ENCODE peak calls at places on chromosome 22, in nine cellular contexts. G, C, H, S, R, K, M, E and B are unnamed samples.

GRCh38 chr22:19764050-19764593 is 3.5 kb downstream of the TBX1 start:
- DNase-seq in G (no peak), C (no peak), H (no peak), S (no peak), R (no peak), K (no peak), M (no peak), E (no peak), B (no peak)

GRCh38 chr22:44870021-44870420 is 117.6 kb downstream of the ARHGAP8 start:
- DNase-seq in G (peak; percentile 49), C (no peak), H (no peak), S (no peak), R (peak; percentile 7), K (no peak), M (no peak), E (peak; percentile 4), B (peak; percentile 48)

GRCh38 chr22:37924386-37925065 is 18.4 kb downstream of the MICALL1 start:
- DNase-seq in G (no peak), C (no peak), H (no peak), S (no peak), R (no peak), K (no peak), M (no peak), E (no peak), B (no peak)

GRCh38 chr22:38295339-38295738 is 21.9 kb downstream of the CSNK1E start:
- DNase-seq in G (no peak), C (no peak), H (no peak), S (no peak), R (no peak), K (no peak), M (no peak), E (no peak), B (no peak)

GRCh38 chr22:25643232-25644000 is 78.9 kb downstream of the GRK3 start:
- DNase-seq in G (no peak), C (no peak), H (no peak), S (no peak), R (no peak), K (peak; percentile 46), M (no peak), E (no peak), B (no peak)

GRCh38 chr22:50252081-50253045 is 1.3 kb upstream of the HDAC10 start:
- DNase-seq in G (peak; percentile 52), C (peak; percentile 54), H (peak; percentile 94), S (no peak), R (no peak), K (no peak), M (peak; percentile 64), E (peak; percentile 78), B (no peak)

GRCh38 chr22:21022507-21022906 is 7.5 kb downstream of the P2RX6 start:
- DNase-seq in G (no peak), C (no peak), H (peak; percentile 62), S (no peak), R (no peak), K (no peak), M (no peak), E (no peak), B (no peak)

GRCh38 chr22:43993072-43993760 is 30.9 kb upstream of the PARVB start:
- DNase-seq in G (peak; percentile 64), C (peak; percentile 43), H (peak; percentile 91), S (peak; percentile 3), R (no peak), K (peak; percentile 5), M (peak; percentile 30), E (peak; percentile 38), B (no peak)

GRCh38 chr22:39974065-39974464 is 13.9 kb downstream of the TMA7B start:
- DNase-seq in G (no peak), C (no peak), H (no peak), S (no peak), R (no peak), K (no peak), M (no peak), E (no peak), B (no peak)

GRCh38 chr22:31876156-31877035 is 67.9 kb upstream of the YWHAH start:
- DNase-seq in G (no peak), C (no peak), H (peak; percentile 7), S (no peak), R (no peak), K (no peak), M (no peak), E (no peak), B (no peak)

GRCh38 chr22:45235851-45236342 is 4.8 kb downstream of the KIAA0930 start:
- DNase-seq in G (no peak), C (no peak), H (no peak), S (no peak), R (no peak), K (no peak), M (no peak), E (no peak), B (no peak)

GRCh38 chr22:35987487-35987886 is 41.1 kb downstream of the RBFOX2 start:
- DNase-seq in G (peak; percentile 58), C (no peak), H (no peak), S (no peak), R (no peak), K (no peak), M (no peak), E (peak; percentile 30), B (no peak)

GRCh38 chr22:19709063-19709769 is 5.1 kb upstream of the SEPTIN5 start:
- DNase-seq in G (no peak), C (no peak), H (peak; percentile 63), S (no peak), R (no peak), K (no peak), M (no peak), E (no peak), B (no peak)

GRCh38 chr22:26922804-26923203 is 265.4 kb downstream of the MIAT start:
- DNase-seq in G (no peak), C (no peak), H (no peak), S (no peak), R (no peak), K (no peak), M (no peak), E (no peak), B (no peak)

GRCh38 chr22:31141551-31141950 is 1.2 kb upstream of the PLA2G3 start:
- DNase-seq in G (no peak), C (no peak), H (no peak), S (no peak), R (no peak), K (no peak), M (no peak), E (no peak), B (no peak)

GRCh38 chr22:30582788-30583575 is 8.5 kb upstream of the GAL3ST1 start:
- DNase-seq in G (no peak), C (no peak), H (peak; percentile 94), S (no peak), R (no peak), K (no peak), M (no peak), E (no peak), B (no peak)

GRCh38 chr22:36773935-36774334 is 2.0 kb downstream of the IFT27 start:
- DNase-seq in G (peak; percentile 49), C (no peak), H (no peak), S (peak; percentile 25), R (no peak), K (no peak), M (no peak), E (peak; percentile 60), B (no peak)

GRCh38 chr22:44162960-44163359 is 17.8 kb upstream of the PARVG start:
- DNase-seq in G (no peak), C (no peak), H (no peak), S (no peak), R (no peak), K (no peak), M (no peak), E (no peak), B (no peak)

GRCh38 chr22:42692239-42693054 is 28.2 kb downstream of the A4GALT start:
- DNase-seq in G (no peak), C (no peak), H (no peak), S (no peak), R (no peak), K (no peak), M (no peak), E (no peak), B (no peak)

GRCh38 chr22:37848587-37849088 is 581 bp upstream of the EIF3L start:
- DNase-seq in G (peak; percentile 16), C (peak; percentile 14), H (peak; percentile 75), S (peak; percentile 17), R (no peak), K (no peak), M (no peak), E (no peak), B (no peak)